ENCODE peak calls at places on chromosomes 16 and 17, in ten cellular contexts. J is fibroblast of lung, I is EL, Y is COR-L47, K is bronchial epithelial cell, E is RPMI7951, U is neural crest cell, W is T-cell, N is spleen, A is astrocyte of the hippocampus. P is an unnamed sample.

GRCh38 chr17:72150632-72151460 is 30.0 kb downstream of the SOX9 start:
- DNase-seq in I (no peak), N (no peak), K (no peak), A (peak; percentile 85), Y (no peak), J (no peak), U (no peak), E (peak; percentile 11), W (no peak), P (peak; percentile 53)

GRCh38 chr17:27862848-27863247 is 30.3 kb downstream of the LYRM9 start:
- DNase-seq in U (no peak), A (no peak), N (no peak), W (no peak), J (no peak), E (no peak), I (no peak), K (no peak), Y (no peak), P (no peak)

GRCh38 chr17:4518901-4519300 is 20.2 kb downstream of the SPNS2 start:
- DNase-seq in I (no peak), Y (no peak), J (no peak), U (no peak), K (no peak), E (no peak), A (no peak), N (no peak), W (no peak), P (no peak)

GRCh38 chr16:67641779-67642708 is 2.9 kb upstream of the CARMIL2 start:
- DNase-seq in J (peak; percentile 40), A (peak; percentile 85), E (no peak), U (no peak), Y (no peak), K (peak; percentile 70), I (no peak), N (no peak), W (no peak), P (peak; percentile 84)

GRCh38 chr17:76473541-76473985 is 6.2 kb downstream of the AANAT start:
- DNase-seq in W (no peak), N (no peak), A (no peak), K (no peak), U (peak; percentile 36), J (no peak), E (no peak), Y (no peak), I (no peak), P (no peak)

GRCh38 chr16:67430504-67431076 is 331 bp upstream of the HSD11B2 start:
- DNase-seq in E (no peak), Y (peak; percentile 57), A (peak; percentile 37), J (no peak), I (no peak), N (no peak), K (no peak), U (no peak), W (peak; percentile 11), P (no peak)

GRCh38 chr16:56625140-56625942 is at the start of gene MT1E:
- DNase-seq in I (peak; percentile 85), W (no peak), K (peak; percentile 50), E (peak; percentile 91), Y (no peak), U (no peak), A (peak; percentile 81), N (no peak), J (peak; percentile 85), P (peak; percentile 62)

GRCh38 chr16:52252680-52253079 is 294.3 kb downstream of the TOX3 start:
- DNase-seq in N (no peak), Y (no peak), A (no peak), K (no peak), U (no peak), J (no peak), W (no peak), I (no peak), E (no peak), P (no peak)

GRCh38 chr17:28372203-28372944 is 880 bp downstream of the SARM1 start:
- DNase-seq in J (peak; percentile 28), A (peak; percentile 72), N (peak; percentile 79), W (no peak), U (peak; percentile 23), K (no peak), Y (peak; percentile 27), E (peak; percentile 37), I (peak; percentile 46), P (peak; percentile 30)

GRCh38 chr16:28820016-28820415 is 2.8 kb upstream of the ATXN2L start:
- DNase-seq in J (no peak), E (no peak), U (no peak), Y (no peak), N (no peak), W (no peak), K (no peak), I (no peak), A (no peak), P (no peak)

GRCh38 chr16:29809850-29810698 is 1.9 kb upstream of the PRRT2 start:
- DNase-seq in U (peak; percentile 11), N (peak; percentile 84), J (no peak), A (peak; percentile 43), W (peak; percentile 53), K (no peak), I (no peak), E (no peak), Y (no peak), P (no peak)

GRCh38 chr17:27569884-27570577 is 61.0 kb upstream of the LGALS9 start:
- DNase-seq in W (no peak), K (no peak), I (no peak), A (no peak), J (no peak), U (no peak), N (peak; percentile 48), Y (no peak), E (no peak), P (no peak)

GRCh38 chr17:60506312-60506711 is 19.7 kb downstream of the APPBP2 start:
- DNase-seq in U (no peak), I (peak; percentile 79), N (no peak), Y (no peak), W (no peak), A (peak; percentile 79), E (peak; percentile 57), J (peak; percentile 66), K (peak; percentile 78), P (peak; percentile 91)

GRCh38 chr17:58325289-58325726 is 3.3 kb downstream of the TSPOAP1 start:
- DNase-seq in N (peak; percentile 82), I (no peak), U (no peak), A (no peak), E (no peak), K (no peak), Y (peak; percentile 69), J (no peak), W (no peak), P (no peak)

GRCh38 chr17:74282587-74283370 is 8.7 kb downstream of the DNAI2 start:
- DNase-seq in Y (no peak), W (peak; percentile 34), A (no peak), N (no peak), K (peak; percentile 91), U (no peak), E (peak; percentile 32), I (no peak), J (no peak), P (peak; percentile 63)

GRCh38 chr17:21213005-21213404 is 956 bp downstream of the TMEM11 start:
- DNase-seq in K (no peak), J (no peak), N (no peak), U (no peak), A (no peak), Y (no peak), I (no peak), E (no peak), W (no peak), P (no peak)

GRCh38 chr17:32258383-32259121 is 7.1 kb upstream of the RHBDL3 start:
- DNase-seq in W (no peak), E (no peak), A (no peak), U (no peak), Y (no peak), N (no peak), I (no peak), J (no peak), K (no peak), P (no peak)

GRCh38 chr16:745739-746138 is 4.9 kb upstream of the CIAO3 start:
- DNase-seq in N (peak; percentile 78), U (no peak), K (no peak), W (no peak), E (no peak), I (no peak), Y (peak; percentile 33), A (peak; percentile 56), J (no peak), P (no peak)

GRCh38 chr17:59406808-59407381 is 75.4 kb downstream of the YPEL2 start:
- DNase-seq in W (no peak), N (no peak), I (peak; percentile 48), A (peak; percentile 67), J (peak; percentile 63), E (peak; percentile 37), Y (peak; percentile 55), K (no peak), U (no peak), P (peak; percentile 86)

GRCh38 chr16:14013571-14014283 is 57.4 kb upstream of the MRTFB start:
- DNase-seq in A (peak; percentile 47), K (peak; percentile 95), W (no peak), N (no peak), E (peak; percentile 95), Y (no peak), J (peak; percentile 99), U (no peak), I (peak; percentile 85), P (peak; percentile 84)

GRCh38 chr17:49976163-49976827 is 7.3 kb downstream of the DLX4 start:
- DNase-seq in U (no peak), I (no peak), A (no peak), J (no peak), K (no peak), W (no peak), Y (peak; percentile 46), N (no peak), E (no peak), P (peak; percentile 88)

GRCh38 chr16:11167581-11167980 is 88.4 kb downstream of the SOCS1 start:
- DNase-seq in N (peak; percentile 25), W (no peak), A (no peak), K (no peak), Y (no peak), J (no peak), U (no peak), E (no peak), I (no peak), P (no peak)

GRCh38 chr17:3475812-3476686 is at the start of gene ASPA:
- DNase-seq in I (no peak), E (peak; percentile 14), Y (no peak), N (no peak), U (no peak), A (no peak), J (peak; percentile 68), W (no peak), K (peak; percentile 50), P (peak; percentile 1)

GRCh38 chr17:51651513-51652298 is 391.4 kb downstream of the UTP18 start:
- DNase-seq in K (peak; percentile 23), U (no peak), E (no peak), A (no peak), W (no peak), Y (no peak), J (no peak), I (no peak), N (no peak), P (no peak)

GRCh38 chr17:48051278-48051677 is 3.1 kb downstream of the NFE2L1 start:
- DNase-seq in E (no peak), N (peak; percentile 73), K (no peak), Y (peak; percentile 16), A (no peak), I (no peak), U (no peak), J (no peak), W (no peak), P (no peak)

GRCh38 chr17:50212121-50212843 is 10.9 kb upstream of the COL1A1 start:
- DNase-seq in A (peak; percentile 77), K (no peak), W (no peak), I (peak; percentile 87), E (peak; percentile 93), U (no peak), Y (no peak), N (no peak), J (peak; percentile 85), P (peak; percentile 73)

GRCh38 chr16:62077998-62078397 is 41.8 kb upstream of the CDH8 start:
- DNase-seq in A (no peak), I (peak; percentile 22), J (no peak), E (no peak), U (peak; percentile 14), K (peak; percentile 0), N (no peak), W (no peak), Y (peak; percentile 20), P (peak; percentile 8)

GRCh38 chr17:12765544-12765943 is 23.8 kb upstream of the ARHGAP44 start:
- DNase-seq in N (no peak), I (peak; percentile 69), K (peak; percentile 91), J (peak; percentile 83), U (no peak), A (peak; percentile 73), E (peak; percentile 54), W (no peak), Y (no peak), P (peak; percentile 82)